ENCODE peak calls at places on chromosomes 13 and 19, in nine cellular contexts. M is SW 1271; Q is osteocyte; C is H7; W is cardiac fibroblast; I is aorta; G is mammary epithelial cell; O is activated CD8-positive, alpha-beta memory T cell treated with anti-CD3 and anti-CD28 coated beads, Interleukin-2, amount 50 U/mL, for 48 hours; F is hepatic stellate cell. Y is an unnamed sample.

GRCh38 chr13:111006508-111007031 is 91.7 kb upstream of the ANKRD10 start:
- DNase-seq in M (no peak), Q (no peak), C (peak; percentile 44), W (peak; percentile 79), I (peak; percentile 93), G (no peak), O (no peak), F (peak; percentile 78), Y (no peak)

GRCh38 chr19:31231181-31231580 is 118.1 kb downstream of the TSHZ3 start:
- DNase-seq in M (no peak), Q (no peak), C (no peak), W (peak; percentile 7), I (no peak), G (no peak), O (no peak), F (no peak), Y (no peak)

GRCh38 chr13:112580912-112581311 is 7.0 kb downstream of the TUBGCP3 start:
- DNase-seq in M (no peak), Q (no peak), C (no peak), W (no peak), I (no peak), G (no peak), O (no peak), F (no peak), Y (no peak)

GRCh38 chr13:97384366-97384765 is 49.6 kb upstream of the RAP2A start:
- DNase-seq in M (no peak), Q (no peak), C (no peak), W (no peak), I (no peak), G (no peak), O (no peak), F (no peak), Y (no peak)

GRCh38 chr13:95745752-95746151 is 68.8 kb downstream of the DNAJC3 start:
- DNase-seq in M (no peak), Q (no peak), C (no peak), W (no peak), I (no peak), G (no peak), O (no peak), F (no peak), Y (no peak)

GRCh38 chr13:29411493-29411892 is 184.0 kb downstream of the SLC7A1 start:
- DNase-seq in M (no peak), Q (no peak), C (no peak), W (peak; percentile 55), I (no peak), G (no peak), O (no peak), F (no peak), Y (no peak)

GRCh38 chr19:7642295-7643046 is 5.6 kb downstream of the STXBP2 start:
- DNase-seq in M (no peak), Q (no peak), C (no peak), W (no peak), I (no peak), G (no peak), O (no peak), F (no peak), Y (no peak)

GRCh38 chr19:7823902-7824301 is 6.1 kb upstream of the EVI5L start:
- DNase-seq in M (no peak), Q (no peak), C (no peak), W (no peak), I (no peak), G (no peak), O (no peak), F (no peak), Y (no peak)

GRCh38 chr19:19214892-19215291 is 3.1 kb downstream of the NCAN start:
- DNase-seq in M (no peak), Q (peak; percentile 88), C (peak; percentile 92), W (peak; percentile 31), I (no peak), G (no peak), O (peak; percentile 71), F (peak; percentile 63), Y (no peak)

GRCh38 chr13:99307247-99307646 is at the start of gene GPR183:
- DNase-seq in M (no peak), Q (no peak), C (no peak), W (peak; percentile 52), I (no peak), G (no peak), O (no peak), F (peak; percentile 61), Y (no peak)

GRCh38 chr13:101523154-101523669 is 70.7 kb downstream of the ITGBL1 start:
- DNase-seq in M (no peak), Q (no peak), C (no peak), W (no peak), I (no peak), G (no peak), O (no peak), F (no peak), Y (no peak)

GRCh38 chr19:2097330-2098327 is 914 bp downstream of the IZUMO4 start:
- DNase-seq in M (no peak), Q (no peak), C (no peak), W (no peak), I (peak; percentile 69), G (no peak), O (no peak), F (no peak), Y (no peak)

GRCh38 chr19:45152504-45153338 is 8.1 kb downstream of the NKPD1 start:
- DNase-seq in M (no peak), Q (no peak), C (peak; percentile 81), W (peak; percentile 54), I (no peak), G (no peak), O (peak; percentile 72), F (no peak), Y (no peak)

GRCh38 chr13:26771796-26772195 is 11.2 kb upstream of the GPR12 start:
- DNase-seq in M (no peak), Q (peak; percentile 82), C (no peak), W (no peak), I (no peak), G (no peak), O (no peak), F (no peak), Y (no peak)

GRCh38 chr19:33047422-33047821 is 17.3 kb downstream of the RHPN2 start:
- DNase-seq in M (no peak), Q (no peak), C (peak; percentile 63), W (no peak), I (no peak), G (peak; percentile 96), O (no peak), F (no peak), Y (no peak)

GRCh38 chr13:50910483-50910805 is 853 bp downstream of the RNASEH2B start:
- DNase-seq in M (no peak), Q (no peak), C (peak; percentile 62), W (peak; percentile 62), I (peak; percentile 60), G (no peak), O (no peak), F (peak; percentile 44), Y (no peak)

GRCh38 chr19:53102186-53102585 is 1.0 kb downstream of the ZNF160 start:
- DNase-seq in M (no peak), Q (no peak), C (peak; percentile 38), W (peak; percentile 3), I (no peak), G (no peak), O (no peak), F (peak; percentile 26), Y (no peak)

GRCh38 chr19:3047307-3048189 is 14.7 kb downstream of the TLE5 start:
- DNase-seq in M (no peak), Q (no peak), C (peak; percentile 85), W (peak; percentile 77), I (peak; percentile 87), G (peak; percentile 42), O (peak; percentile 73), F (peak; percentile 83), Y (no peak)

GRCh38 chr19:46644720-46645119 is 8.7 kb upstream of the GNG8 start:
- DNase-seq in M (no peak), Q (no peak), C (peak; percentile 33), W (no peak), I (no peak), G (no peak), O (no peak), F (no peak), Y (no peak)

Y was measured in Panc1.